ENCODE peak calls at places on chromosomes 6 and 20, in seven cellular contexts. M is endothelial cell of umbilical vein, L is aorta, D is SIG-M5, A is left ventricle myocardium superior, S is Karpas-422, B is T-helper 2 cell. I is an unnamed sample.

GRCh38 chr6:144007779-144008500 is at the start of gene PLAGL1:
- DNase-seq in M (peak), L (peak), D (no peak), A (peak), S (no peak), B (peak), I (peak)

GRCh38 chr6:151808331-151809241 is 1.1 kb downstream of the ESR1 start:
- DNase-seq in M (no peak), L (peak), D (no peak), A (no peak), S (no peak), B (no peak), I (no peak)

GRCh38 chr6:127923135-127923534 is 22.3 kb upstream of the THEMIS start:
- DNase-seq in M (no peak), L (no peak), D (no peak), A (no peak), S (no peak), B (no peak), I (no peak)

GRCh38 chr6:13681305-13682061 is 30.2 kb downstream of the RANBP9 start:
- DNase-seq in M (no peak), L (no peak), D (no peak), A (no peak), S (no peak), B (peak), I (no peak)

GRCh38 chr20:58841539-58842264 is 9.0 kb downstream of the GNAS-AS1 start:
- DNase-seq in M (no peak), L (no peak), D (no peak), A (no peak), S (no peak), B (no peak), I (no peak)

GRCh38 chr6:3340358-3340798 is 81.6 kb downstream of the PSMG4 start:
- DNase-seq in M (no peak), L (peak), D (no peak), A (no peak), S (no peak), B (no peak), I (no peak)

GRCh38 chr20:15399781-15400180 is 1062.4 kb upstream of the FLRT3 start:
- DNase-seq in M (no peak), L (no peak), D (no peak), A (no peak), S (no peak), B (no peak), I (no peak)

GRCh38 chr6:27889275-27889627 is 22.9 kb downstream of the OR2B2 start:
- DNase-seq in M (no peak), L (no peak), D (no peak), A (no peak), S (no peak), B (no peak), I (no peak)

I was measured in Right ventricle myocardium superior.